ENCODE peak calls at places on chromosome 2, in eight cellular contexts. I, Z, D, F, X, Y, V and G are unnamed samples.

GRCh38 chr2:207283356-207283755 is 117.6 kb upstream of the KLF7 start:
- DNase-seq in I (no peak), Z (peak; percentile 28), D (no peak), F (peak; percentile 13), X (peak; percentile 57), Y (peak; percentile 14), V (no peak), G (no peak)

GRCh38 chr2:42492691-42493467 is 903 bp downstream of the KCNG3 start:
- DNase-seq in I (no peak), Z (peak; percentile 46), D (no peak), F (peak; percentile 79), X (no peak), Y (no peak), V (no peak), G (peak; percentile 28)

GRCh38 chr2:168654724-168655123 is 147.7 kb upstream of the NOSTRIN start:
- DNase-seq in I (no peak), Z (no peak), D (no peak), F (no peak), X (no peak), Y (no peak), V (no peak), G (peak; percentile 87)

GRCh38 chr2:20519309-20519708 is 72.4 kb downstream of the RHOB start:
- DNase-seq in I (no peak), Z (no peak), D (no peak), F (no peak), X (peak; percentile 19), Y (no peak), V (no peak), G (no peak)

GRCh38 chr2:147937744-147938349 is 82.7 kb downstream of the ORC4 start:
- DNase-seq in I (no peak), Z (no peak), D (peak; percentile 7), F (peak; percentile 39), X (no peak), Y (no peak), V (peak; percentile 37), G (peak; percentile 36)

GRCh38 chr2:176589956-176590509 is 320.8 kb downstream of the MTX2 start:
- DNase-seq in I (no peak), Z (no peak), D (no peak), F (no peak), X (no peak), Y (no peak), V (no peak), G (no peak)

GRCh38 chr2:46329803-46330775 is 32.9 kb downstream of the EPAS1 start:
- DNase-seq in I (no peak), Z (no peak), D (no peak), F (no peak), X (no peak), Y (no peak), V (peak; percentile 86), G (no peak)

GRCh38 chr2:26767894-26768487 is 3.9 kb downstream of the SLC35F6 start:
- DNase-seq in I (no peak), Z (no peak), D (no peak), F (no peak), X (no peak), Y (no peak), V (no peak), G (no peak)

GRCh38 chr2:73023497-73023896 is 48.0 kb downstream of the SFXN5 start:
- DNase-seq in I (no peak), Z (no peak), D (no peak), F (no peak), X (no peak), Y (no peak), V (no peak), G (no peak)

GRCh38 chr2:96470636-96471035 is 34.5 kb downstream of the NEURL3 start:
- DNase-seq in I (no peak), Z (peak; percentile 45), D (no peak), F (peak; percentile 78), X (peak; percentile 61), Y (peak; percentile 75), V (peak; percentile 55), G (peak; percentile 32)

GRCh38 chr2:239440511-239440959 is 39.7 kb upstream of the HDAC4 start:
- DNase-seq in I (no peak), Z (no peak), D (no peak), F (peak; percentile 94), X (no peak), Y (no peak), V (no peak), G (no peak)

GRCh38 chr2:86037795-86038192 is 67.9 kb downstream of the POLR1A start:
- DNase-seq in I (no peak), Z (no peak), D (no peak), F (no peak), X (no peak), Y (no peak), V (no peak), G (no peak)

GRCh38 chr2:165573534-165574461 is 104.3 kb downstream of the CSRNP3 start:
- DNase-seq in I (no peak), Z (peak; percentile 67), D (no peak), F (peak; percentile 92), X (no peak), Y (peak; percentile 17), V (peak; percentile 29), G (peak; percentile 88)

GRCh38 chr2:121810959-121811853 is 55.8 kb downstream of the TSN start:
- DNase-seq in I (no peak), Z (peak; percentile 56), D (peak; percentile 35), F (peak; percentile 88), X (peak; percentile 75), Y (peak; percentile 55), V (peak; percentile 53), G (peak; percentile 54)

GRCh38 chr2:45595724-45596435 is 15.2 kb downstream of the SRBD1 start:
- DNase-seq in I (no peak), Z (peak; percentile 40), D (no peak), F (no peak), X (no peak), Y (no peak), V (no peak), G (no peak)

GRCh38 chr2:145460151-145460550 is 940.2 kb upstream of the ZEB2 start:
- DNase-seq in I (no peak), Z (no peak), D (no peak), F (no peak), X (no peak), Y (no peak), V (no peak), G (no peak)

GRCh38 chr2:112749755-112750559 is 14.5 kb downstream of the CKAP2L start:
- DNase-seq in I (no peak), Z (peak; percentile 72), D (no peak), F (peak; percentile 80), X (peak; percentile 74), Y (peak; percentile 79), V (peak; percentile 74), G (peak; percentile 73)

GRCh38 chr2:229880892-229881553 is 40.8 kb downstream of the TRIP12 start:
- DNase-seq in I (no peak), Z (no peak), D (no peak), F (no peak), X (no peak), Y (no peak), V (no peak), G (no peak)

GRCh38 chr2:109448946-109449788 is 164.6 kb downstream of the SEPTIN10 start:
- DNase-seq in I (no peak), Z (no peak), D (peak; percentile 8), F (no peak), X (peak; percentile 87), Y (peak; percentile 45), V (peak; percentile 6), G (peak; percentile 37)

GRCh38 chr2:203720011-203720410 is 13.6 kb downstream of the CD28 start:
- DNase-seq in I (no peak), Z (no peak), D (no peak), F (no peak), X (no peak), Y (no peak), V (no peak), G (peak; percentile 32)

DNA sequence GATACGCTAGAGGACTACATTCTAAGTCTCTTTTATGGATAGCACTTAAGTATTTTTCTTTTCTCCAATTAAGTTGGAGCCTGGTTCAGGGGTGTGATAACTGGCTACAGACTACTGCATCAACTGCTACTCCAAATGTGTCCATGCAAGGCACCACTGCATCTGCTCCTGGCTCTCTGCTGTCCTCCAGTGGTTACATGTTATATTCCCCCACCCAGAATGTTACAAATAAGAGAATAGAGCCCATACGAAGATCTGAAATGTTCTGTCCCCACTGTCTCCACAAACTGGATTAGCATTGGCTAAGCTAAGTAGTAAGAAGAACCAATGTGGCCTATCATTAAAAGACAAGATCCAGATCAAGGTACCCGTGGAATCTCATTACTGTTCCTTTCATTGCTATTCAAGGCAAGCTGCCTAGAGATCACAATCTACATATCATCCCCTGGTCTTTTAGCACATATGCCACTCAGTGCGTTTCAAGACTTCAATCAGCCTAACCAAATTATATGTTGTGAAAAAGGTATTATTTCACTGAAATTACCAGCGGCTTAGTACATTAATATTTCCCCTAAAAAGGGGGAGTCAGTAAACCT is 308.3 kb upstream of the SLC8A1 start:
- DNase-seq in I (no peak), Z (no peak), D (peak; percentile 6), F (peak; percentile 59), X (no peak), Y (peak; percentile 8), V (peak; percentile 55), G (peak; percentile 44)
- H3K27ac ChIP-seq in I (no peak overlapping the region), Z (no peak overlapping the region), D (no peak overlapping the region), F (no peak overlapping the region), X (no peak overlapping the region), Y (no peak overlapping the region), V (no peak overlapping the region), G (no peak overlapping the region)

DNA sequence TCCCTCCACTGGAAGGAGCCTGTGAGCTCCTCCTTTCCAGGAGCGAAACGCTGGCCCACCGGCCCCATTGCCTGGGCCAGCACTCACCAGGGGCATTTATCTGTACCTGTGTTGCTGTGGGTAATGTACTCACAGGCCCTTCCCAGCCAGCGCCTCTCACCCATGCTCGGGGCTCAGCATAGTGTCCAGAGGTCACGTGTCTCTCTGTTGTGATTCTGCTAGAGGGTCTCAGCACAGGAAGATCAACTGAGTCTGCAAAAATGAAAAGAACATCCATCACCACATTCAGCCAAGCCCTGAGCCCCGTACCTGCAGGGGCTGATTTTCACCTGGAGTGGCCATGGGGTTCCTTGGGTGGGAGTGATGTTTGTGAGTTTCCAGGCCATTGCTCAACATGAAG is 103.1 kb upstream of the TPO start:
- DNase-seq in I (no peak), Z (no peak), D (no peak), F (no peak), X (no peak), Y (no peak), V (no peak), G (no peak)
- H3K27ac ChIP-seq in I (no peak overlapping the region), Z (no peak overlapping the region), D (no peak overlapping the region), F (no peak overlapping the region), X (no peak overlapping the region), Y (no peak overlapping the region), V (no peak overlapping the region), G (no peak overlapping the region)

DNA sequence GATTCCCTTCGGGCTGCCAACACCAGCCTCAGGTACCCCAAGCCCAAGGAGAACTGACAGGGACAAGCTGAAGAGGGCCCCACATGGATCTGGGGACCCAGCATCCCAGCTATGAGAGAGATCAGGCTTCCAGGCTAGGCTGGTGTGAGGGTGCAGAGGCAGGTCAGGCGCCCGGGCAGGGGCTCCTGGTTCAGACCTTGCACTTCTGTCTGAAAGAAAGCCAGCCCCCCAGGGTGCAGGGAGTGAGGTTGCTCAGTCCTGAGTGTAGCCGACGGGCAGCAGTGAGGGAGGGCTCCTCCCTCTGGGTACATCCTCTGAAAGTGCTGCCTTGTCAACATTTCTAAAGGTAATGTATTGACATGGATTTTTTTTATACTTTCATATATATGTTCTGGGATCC is 33.1 kb downstream of the KCNF1 start:
- DNase-seq in I (no peak), Z (no peak), D (no peak), F (no peak), X (no peak), Y (no peak), V (no peak), G (no peak)
- H3K27ac ChIP-seq in I (no peak overlapping the region), Z (no peak overlapping the region), D (no peak overlapping the region), F (no peak overlapping the region), X (no peak overlapping the region), Y (no peak overlapping the region), V (no peak overlapping the region), G (no peak overlapping the region)

GRCh38 chr2:67560818-67561221 is 163.7 kb downstream of the ETAA1 start:
- DNase-seq in I (no peak), Z (no peak), D (no peak), F (no peak), X (no peak), Y (no peak), V (peak; percentile 61), G (no peak)
- H3K27ac ChIP-seq in I (no peak overlapping the region), Z (peak overlapping the region; percentile 75), D (no peak overlapping the region), F (no peak overlapping the region), X (no peak overlapping the region), Y (peak overlapping the region; percentile 77), V (peak overlapping the region; percentile 78), G (no peak overlapping the region)